ENCODE peak calls at places on chromosomes 2 and 18, in seven cellular contexts. A, H, B, G, T, F and C are unnamed samples.
A peak's percentile ranks its signal among the peaks of the same experiment; 100 is the strongest.

GRCh38 chr2:101983928-101984327 is 7.8 kb upstream of the IL1R2 start:
- DNase-seq in A (no peak), H (no peak), B (no peak), G (peak; percentile 61), T (no peak), F (no peak), C (no peak)

GRCh38 chr2:129909648-129910418 is 69.6 kb upstream of the RAB6C start:
- DNase-seq in A (no peak), H (no peak), B (no peak), G (no peak), T (no peak), F (no peak), C (no peak)

GRCh38 chr2:172438064-172438421 is 10.7 kb downstream of the ITGA6 start:
- DNase-seq in A (no peak), H (no peak), B (no peak), G (peak; percentile 39), T (no peak), F (no peak), C (peak; percentile 20)

GRCh38 chr2:72361042-72361441 is 213.4 kb upstream of the CYP26B1 start:
- DNase-seq in A (no peak), H (no peak), B (no peak), G (no peak), T (no peak), F (no peak), C (no peak)

GRCh38 chr2:200770847-200771246 is 40.9 kb upstream of the BZW1 start:
- DNase-seq in A (no peak), H (no peak), B (no peak), G (no peak), T (no peak), F (no peak), C (no peak)

GRCh38 chr18:28916436-28916835 is 739.5 kb upstream of the CDH2 start:
- DNase-seq in A (no peak), H (no peak), B (no peak), G (no peak), T (no peak), F (no peak), C (no peak)

GRCh38 chr2:187993516-187993915 is 298.2 kb upstream of the GULP1 start:
- DNase-seq in A (peak; percentile 7), H (no peak), B (peak; percentile 26), G (no peak), T (no peak), F (no peak), C (no peak)

GRCh38 chr18:22432672-22433137 is 15.0 kb upstream of the CTAGE1 start:
- DNase-seq in A (peak; percentile 84), H (no peak), B (no peak), G (peak; percentile 90), T (no peak), F (no peak), C (peak; percentile 99)

GRCh38 chr2:37793004-37793403 is 121.6 kb upstream of the CDC42EP3 start:
- DNase-seq in A (no peak), H (no peak), B (no peak), G (no peak), T (no peak), F (no peak), C (no peak)

GRCh38 chr18:56124186-56124585 is 514.2 kb downstream of the TXNL1 start:
- DNase-seq in A (no peak), H (no peak), B (no peak), G (peak; percentile 69), T (no peak), F (no peak), C (no peak)

GRCh38 chr2:37180006-37180639 is 8.3 kb downstream of the SULT6B1 start:
- DNase-seq in A (no peak), H (no peak), B (no peak), G (no peak), T (no peak), F (no peak), C (no peak)

GRCh38 chr2:236879416-236879963 is 206.2 kb upstream of the COPS8 start:
- DNase-seq in A (no peak), H (no peak), B (no peak), G (no peak), T (no peak), F (no peak), C (no peak)

GRCh38 chr18:79380816-79381806 is 14.6 kb upstream of the NFATC1 start:
- DNase-seq in A (peak; percentile 43), H (no peak), B (peak; percentile 80), G (peak; percentile 71), T (peak; percentile 65), F (peak; percentile 58), C (peak; percentile 37)

GRCh38 chr2:74540291-74540690 is 10.6 kb downstream of the HTRA2 start:
- DNase-seq in A (no peak), H (no peak), B (no peak), G (no peak), T (no peak), F (no peak), C (no peak)

GRCh38 chr18:44876749-44877148 is 196.1 kb downstream of the SETBP1 start:
- DNase-seq in A (no peak), H (no peak), B (no peak), G (no peak), T (no peak), F (no peak), C (no peak)

GRCh38 chr18:50183556-50183955 is 11.4 kb downstream of the MYO5B start:
- DNase-seq in A (peak; percentile 48), H (no peak), B (peak; percentile 58), G (peak; percentile 68), T (no peak), F (no peak), C (no peak)

GRCh38 chr2:173990970-173991819 is 26.0 kb upstream of the SP3 start:
- DNase-seq in A (peak; percentile 21), H (peak; percentile 62), B (peak; percentile 55), G (peak; percentile 43), T (no peak), F (no peak), C (no peak)

GRCh38 chr2:175366814-175367213 is 185.3 kb upstream of the ATP5MC3 start:
- DNase-seq in A (peak; percentile 54), H (peak; percentile 61), B (peak; percentile 84), G (peak; percentile 72), T (peak; percentile 20), F (no peak), C (peak; percentile 45)

GRCh38 chr2:86396304-86396785 is 44.8 kb upstream of the KDM3A start:
- DNase-seq in A (peak; percentile 22), H (peak; percentile 10), B (peak; percentile 46), G (peak; percentile 65), T (no peak), F (no peak), C (peak; percentile 75)

GRCh38 chr2:120743657-120744056 is 8.0 kb downstream of the GLI2 start:
- DNase-seq in A (no peak), H (no peak), B (no peak), G (no peak), T (no peak), F (no peak), C (no peak)

GRCh38 chr2:188292446-188293239 is 969 bp downstream of the GULP1 start:
- DNase-seq in A (peak; percentile 96), H (no peak), B (peak; percentile 84), G (peak; percentile 86), T (no peak), F (no peak), C (peak; percentile 94)

GRCh38 chr2:71071681-71072398 is 3.4 kb downstream of the NAGK start:
- DNase-seq in A (no peak), H (peak; percentile 67), B (no peak), G (peak; percentile 91), T (peak; percentile 78), F (peak; percentile 56), C (peak; percentile 30)

GRCh38 chr2:24024018-24024417 is 14.1 kb downstream of the MFSD2B start:
- DNase-seq in A (no peak), H (no peak), B (no peak), G (no peak), T (no peak), F (no peak), C (no peak)

GRCh38 chr2:101766871-101767739 is 69.6 kb downstream of the MAP4K4 start:
- DNase-seq in A (peak; percentile 95), H (no peak), B (no peak), G (peak; percentile 87), T (no peak), F (no peak), C (no peak)

GRCh38 chr2:132782166-132782783 is 112.3 kb upstream of the LYPD1 start:
- DNase-seq in A (no peak), H (no peak), B (no peak), G (no peak), T (no peak), F (no peak), C (no peak)

GRCh38 chr2:8437228-8437948 is 244.5 kb upstream of the ID2 start:
- DNase-seq in A (no peak), H (no peak), B (no peak), G (peak; percentile 67), T (no peak), F (no peak), C (no peak)

GRCh38 chr18:25223211-25223610 is 128.8 kb downstream of the ZNF521 start:
- DNase-seq in A (no peak), H (no peak), B (peak; percentile 26), G (no peak), T (no peak), F (no peak), C (no peak)

GRCh38 chr2:11862049-11862448 is 115.6 kb downstream of the LPIN1 start:
- DNase-seq in A (no peak), H (no peak), B (no peak), G (no peak), T (no peak), F (no peak), C (no peak)

GRCh38 chr2:160351978-160352377 is 141.6 kb downstream of the RBMS1 start:
- DNase-seq in A (peak; percentile 34), H (no peak), B (no peak), G (peak; percentile 61), T (no peak), F (no peak), C (no peak)